ENCODE peak calls at places on chromosomes 2 and 18, in ten cellular contexts. O is GM12865; G is GM03348; A is EL; V is stimulated activated CD4-positive, alpha-beta T cell treated with anti-CD3 and anti-CD28 coated beads, Interleukin-4, amount 100 ng/mL, for 4 hours; F is NCI-H1930; E is activated CD4-positive, alpha-beta T cell treated with anti-CD3 and anti-CD28 coated beads, Interleukin-2, amount 50 U/mL, for 24 hours; T is progenitor cell of endocrine pancreas; C is effector CD4-positive, alpha-beta T cell; W is suprapubic skin. R is an unnamed sample.

GRCh38 chr2:186629245-186629996 is 39.6 kb downstream of the ITGAV start:
- DNase-seq in C (no peak), T (no peak), W (no peak), O (no peak), F (no peak), A (no peak), V (no peak), G (no peak), E (no peak), R (no peak)

GRCh38 chr2:88729061-88729745 is 37.7 kb downstream of the RPIA start:
- DNase-seq in V (no peak), T (no peak), F (no peak), C (no peak), G (no peak), E (no peak), W (no peak), O (no peak), A (peak), R (no peak)

GRCh38 chr2:174023591-174024523 is 58.7 kb upstream of the SP3 start:
- DNase-seq in F (no peak), V (no peak), A (peak), C (no peak), T (no peak), W (peak), O (peak), E (no peak), G (peak), R (no peak)

GRCh38 chr18:10771053-10771709 is 245.4 kb downstream of the NAPG start:
- DNase-seq in V (no peak), W (no peak), T (no peak), A (peak), F (no peak), E (no peak), O (peak), C (no peak), G (no peak), R (no peak)

GRCh38 chr18:77165489-77166415 is 33.2 kb upstream of the MBP start:
- DNase-seq in V (no peak), W (peak), E (no peak), F (no peak), G (peak), O (no peak), T (no peak), A (peak), C (no peak), R (no peak)

GRCh38 chr2:20698916-20699613 is 32.1 kb downstream of the GDF7 start:
- DNase-seq in V (no peak), G (no peak), E (no peak), W (no peak), T (no peak), C (no peak), A (no peak), F (no peak), O (no peak), R (no peak)

GRCh38 chr2:152506843-152507242 is 171.9 kb downstream of the FMNL2 start:
- DNase-seq in F (no peak), A (peak), C (no peak), T (no peak), G (no peak), W (no peak), O (peak), E (no peak), V (no peak), R (no peak)

GRCh38 chr18:78805840-78806239 is 173.8 kb upstream of the SALL3 start:
- DNase-seq in T (no peak), G (no peak), E (no peak), A (no peak), F (no peak), W (no peak), V (no peak), O (no peak), C (no peak), R (no peak)

GRCh38 chr2:32627441-32627900 is 379 bp upstream of the TTC27 start:
- DNase-seq in C (peak), O (no peak), V (peak), F (no peak), G (peak), W (no peak), T (no peak), A (peak), E (no peak), R (no peak)

GRCh38 chr2:176653856-176654443 is 384.7 kb downstream of the MTX2 start:
- DNase-seq in T (peak), V (no peak), O (peak), F (peak), G (peak), A (peak), W (no peak), C (no peak), E (no peak), R (peak)

GRCh38 chr2:144595686-144596073 is 75.8 kb upstream of the ZEB2 start:
- DNase-seq in O (peak), T (no peak), E (no peak), F (no peak), G (no peak), A (no peak), W (no peak), C (no peak), V (no peak), R (no peak)

R was measured in CD8-positive, alpha-beta memory T cell.